ENCODE peak calls at places on chromosomes 16 and 17, in four cellular contexts. One of them, this sample, is unnamed.
A peak's percentile ranks its signal among the peaks of the same experiment; 100 is the strongest.

GRCh38 chr17:58364270-58364942 is 12.4 kb upstream of the SUPT4H1 start:
- DNase-seq in foreskin fibroblast: no peak
- DNase-seq in fibroblast of the aortic adventitia: peak; percentile 2
- DNase-seq in colonic mucosa: peak; percentile 78
- DNase-seq in this sample: no peak

GRCh38 chr17:18042969-18043368 is 3.8 kb downstream of the GID4 start:
- DNase-seq in foreskin fibroblast: no peak
- DNase-seq in colonic mucosa: no peak
- DNase-seq in fibroblast of the aortic adventitia: no peak
- DNase-seq in this sample: no peak

GRCh38 chr16:4679854-4680636 is 13.3 kb upstream of the NUDT16L1 start:
- DNase-seq in foreskin fibroblast: no peak
- DNase-seq in colonic mucosa: peak; percentile 81
- DNase-seq in fibroblast of the aortic adventitia: peak; percentile 92
- DNase-seq in this sample: peak; percentile 23

GRCh38 chr17:65092262-65092661 is 35.7 kb upstream of the GNA13 start:
- DNase-seq in fibroblast of the aortic adventitia: peak; percentile 73
- DNase-seq in foreskin fibroblast: peak; percentile 49
- DNase-seq in colonic mucosa: no peak
- DNase-seq in this sample: no peak

GRCh38 chr17:81700353-81701287 is 2.5 kb upstream of the MRPL12 start:
- DNase-seq in fibroblast of the aortic adventitia: no peak
- DNase-seq in colonic mucosa: no peak
- DNase-seq in foreskin fibroblast: no peak
- DNase-seq in this sample: no peak

GRCh38 chr17:15233022-15233805 is 31.9 kb downstream of the PMP22 start:
- DNase-seq in foreskin fibroblast: peak; percentile 71
- DNase-seq in fibroblast of the aortic adventitia: peak; percentile 50
- DNase-seq in colonic mucosa: no peak
- DNase-seq in this sample: peak; percentile 48

GRCh38 chr17:50957600-50958575 is 91.7 kb upstream of the TOB1 start:
- DNase-seq in colonic mucosa: no peak
- DNase-seq in foreskin fibroblast: no peak
- DNase-seq in fibroblast of the aortic adventitia: no peak
- DNase-seq in this sample: no peak

GRCh38 chr17:65103896-65104295 is 33.3 kb upstream of the RGS9 start:
- DNase-seq in fibroblast of the aortic adventitia: no peak
- DNase-seq in foreskin fibroblast: no peak
- DNase-seq in colonic mucosa: no peak
- DNase-seq in this sample: no peak

GRCh38 chr17:15409721-15410247 is 57.6 kb downstream of the CDRT4 start:
- DNase-seq in foreskin fibroblast: peak; percentile 88
- DNase-seq in colonic mucosa: no peak
- DNase-seq in fibroblast of the aortic adventitia: peak; percentile 98
- DNase-seq in this sample: peak; percentile 96

GRCh38 chr16:68448360-68448970 is at the start of gene SMPD3:
- DNase-seq in fibroblast of the aortic adventitia: peak; percentile 94
- DNase-seq in foreskin fibroblast: peak; percentile 98
- DNase-seq in colonic mucosa: peak; percentile 97
- DNase-seq in this sample: peak; percentile 99

GRCh38 chr17:64095144-64095882 is 34.6 kb downstream of the ERN1 start:
- DNase-seq in colonic mucosa: peak; percentile 47
- DNase-seq in fibroblast of the aortic adventitia: no peak
- DNase-seq in foreskin fibroblast: no peak
- DNase-seq in this sample: no peak

GRCh38 chr16:25575363-25575762 is 116.4 kb upstream of the HS3ST4 start:
- DNase-seq in colonic mucosa: no peak
- DNase-seq in fibroblast of the aortic adventitia: no peak
- DNase-seq in foreskin fibroblast: no peak
- DNase-seq in this sample: no peak

GRCh38 chr16:51343411-51343810 is 192.3 kb upstream of the SALL1 start:
- DNase-seq in colonic mucosa: no peak
- DNase-seq in fibroblast of the aortic adventitia: peak; percentile 61
- DNase-seq in foreskin fibroblast: peak; percentile 38
- DNase-seq in this sample: peak; percentile 3

GRCh38 chr17:27921077-27921476 is 27.9 kb upstream of the LYRM9 start:
- DNase-seq in fibroblast of the aortic adventitia: no peak
- DNase-seq in colonic mucosa: no peak
- DNase-seq in foreskin fibroblast: no peak
- DNase-seq in this sample: no peak

GRCh38 chr17:31561469-31562412 is 170.3 kb downstream of the RAB11FIP4 start:
- DNase-seq in foreskin fibroblast: no peak
- DNase-seq in fibroblast of the aortic adventitia: peak; percentile 63
- DNase-seq in colonic mucosa: peak; percentile 60
- DNase-seq in this sample: peak; percentile 52

GRCh38 chr16:21626659-21627277 is 25.6 kb downstream of the IGSF6 start:
- DNase-seq in fibroblast of the aortic adventitia: peak; percentile 84
- DNase-seq in colonic mucosa: no peak
- DNase-seq in foreskin fibroblast: peak; percentile 97
- DNase-seq in this sample: peak; percentile 79

GRCh38 chr16:11236441-11236840 is 19.6 kb downstream of the SOCS1 start:
- DNase-seq in colonic mucosa: no peak
- DNase-seq in fibroblast of the aortic adventitia: no peak
- DNase-seq in foreskin fibroblast: no peak
- DNase-seq in this sample: no peak

GRCh38 chr16:69513180-69513966 is 52.4 kb upstream of the NFAT5 start:
- DNase-seq in colonic mucosa: no peak
- DNase-seq in foreskin fibroblast: peak; percentile 15
- DNase-seq in fibroblast of the aortic adventitia: peak; percentile 58
- DNase-seq in this sample: no peak

GRCh38 chr16:87390641-87391323 is 1.4 kb upstream of the MAP1LC3B start:
- DNase-seq in fibroblast of the aortic adventitia: no peak
- DNase-seq in colonic mucosa: no peak
- DNase-seq in foreskin fibroblast: no peak
- DNase-seq in this sample: no peak

GRCh38 chr17:19718613-19719364 is 2.4 kb upstream of the SLC47A2 start:
- DNase-seq in colonic mucosa: peak; percentile 16
- DNase-seq in foreskin fibroblast: no peak
- DNase-seq in fibroblast of the aortic adventitia: no peak
- DNase-seq in this sample: no peak

GRCh38 chr17:65576939-65577338 is 15.5 kb upstream of the AXIN2 start:
- DNase-seq in colonic mucosa: peak; percentile 89
- DNase-seq in fibroblast of the aortic adventitia: no peak
- DNase-seq in foreskin fibroblast: no peak
- DNase-seq in this sample: no peak

GRCh38 chr16:11557811-11558210 is 28.9 kb downstream of the LITAF start:
- DNase-seq in fibroblast of the aortic adventitia: no peak
- DNase-seq in colonic mucosa: no peak
- DNase-seq in foreskin fibroblast: no peak
- DNase-seq in this sample: no peak

GRCh38 chr17:21129023-21129681 is 2.4 kb downstream of the DHRS7B start:
- DNase-seq in foreskin fibroblast: peak; percentile 47
- DNase-seq in fibroblast of the aortic adventitia: peak; percentile 81
- DNase-seq in colonic mucosa: no peak
- DNase-seq in this sample: peak; percentile 76

GRCh38 chr16:68179196-68179795 is 56.6 kb downstream of the ESRP2 start:
- DNase-seq in colonic mucosa: no peak
- DNase-seq in foreskin fibroblast: no peak
- DNase-seq in fibroblast of the aortic adventitia: peak; percentile 62
- DNase-seq in this sample: peak; percentile 37

GRCh38 chr17:68238488-68238887 is 9.4 kb upstream of the AMZ2 start:
- DNase-seq in foreskin fibroblast: no peak
- DNase-seq in colonic mucosa: no peak
- DNase-seq in fibroblast of the aortic adventitia: no peak
- DNase-seq in this sample: no peak

GRCh38 chr16:71467810-71468209 is 5.8 kb upstream of the ZNF23 start:
- DNase-seq in colonic mucosa: no peak
- DNase-seq in foreskin fibroblast: peak; percentile 16
- DNase-seq in fibroblast of the aortic adventitia: peak; percentile 33
- DNase-seq in this sample: peak; percentile 42

GRCh38 chr17:31425646-31426045 is 34.2 kb downstream of the RAB11FIP4 start:
- DNase-seq in colonic mucosa: no peak
- DNase-seq in fibroblast of the aortic adventitia: no peak
- DNase-seq in foreskin fibroblast: no peak
- DNase-seq in this sample: no peak

GRCh38 chr17:29179232-29180036 is 764 bp downstream of the MYO18A start:
- DNase-seq in fibroblast of the aortic adventitia: no peak
- DNase-seq in colonic mucosa: peak; percentile 95
- DNase-seq in foreskin fibroblast: no peak
- DNase-seq in this sample: no peak

GRCh38 chr17:58279016-58279671 is 1.6 kb downstream of the MPO start:
- DNase-seq in foreskin fibroblast: peak; percentile 16
- DNase-seq in colonic mucosa: no peak
- DNase-seq in fibroblast of the aortic adventitia: peak; percentile 10
- DNase-seq in this sample: peak; percentile 23

GRCh38 chr17:7405413-7405881 is 1.6 kb upstream of the TMEM256 start:
- DNase-seq in foreskin fibroblast: no peak
- DNase-seq in fibroblast of the aortic adventitia: peak; percentile 9
- DNase-seq in colonic mucosa: no peak
- DNase-seq in this sample: no peak

GRCh38 chr17:57144567-57144966 is 59.5 kb downstream of the AKAP1 start:
- DNase-seq in foreskin fibroblast: no peak
- DNase-seq in colonic mucosa: no peak
- DNase-seq in fibroblast of the aortic adventitia: no peak
- DNase-seq in this sample: no peak

GRCh38 chr17:62625870-62626200 is 1.6 kb upstream of the MRC2 start:
- DNase-seq in fibroblast of the aortic adventitia: no peak
- DNase-seq in foreskin fibroblast: no peak
- DNase-seq in colonic mucosa: peak; percentile 26
- DNase-seq in this sample: no peak

GRCh38 chr16:73196670-73197069 is 148.7 kb upstream of the ZFHX3 start:
- DNase-seq in fibroblast of the aortic adventitia: peak; percentile 77
- DNase-seq in colonic mucosa: peak; percentile 80
- DNase-seq in foreskin fibroblast: no peak
- DNase-seq in this sample: peak; percentile 82

GRCh38 chr16:66544358-66544757 is 5.6 kb downstream of the TK2 start:
- DNase-seq in fibroblast of the aortic adventitia: no peak
- DNase-seq in colonic mucosa: no peak
- DNase-seq in foreskin fibroblast: no peak
- DNase-seq in this sample: no peak

DNA sequence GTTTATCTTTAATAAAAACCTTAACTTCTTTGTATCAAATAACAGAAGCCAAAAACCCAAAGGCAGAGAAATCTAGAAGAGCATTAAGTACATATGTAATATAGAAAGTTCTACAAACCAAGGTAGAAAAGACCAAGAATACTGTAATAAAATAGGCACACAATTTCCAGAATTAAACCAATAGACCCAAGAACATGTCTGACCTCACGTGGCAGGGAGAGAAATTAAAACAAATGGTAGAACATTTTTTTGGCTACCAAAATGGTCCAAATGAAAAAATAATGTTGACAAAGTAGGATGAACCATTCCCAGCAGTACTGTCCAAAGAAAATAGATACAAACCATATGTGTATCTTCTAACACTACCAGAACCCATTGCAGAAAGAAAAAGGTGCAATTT is 183.5 kb downstream of the CPPED1 start:
- DNase-seq in foreskin fibroblast: no peak
- DNase-seq in colonic mucosa: no peak
- DNase-seq in fibroblast of the aortic adventitia: no peak
- DNase-seq in this sample: no peak
- TF ChIP-seq CTCF in foreskin fibroblast: no peak
- TF ChIP-seq CTCF in colonic mucosa: no peak
- TF ChIP-seq CTCF in fibroblast of the aortic adventitia: no peak
- TF ChIP-seq CTCF in this sample: no peak

GRCh38 chr16:54244061-54244886 is 42.3 kb downstream of the IRX3 start:
- DNase-seq in foreskin fibroblast: no peak
- DNase-seq in colonic mucosa: no peak
- DNase-seq in fibroblast of the aortic adventitia: no peak
- DNase-seq in this sample: no peak
- TF ChIP-seq CTCF in foreskin fibroblast: no peak
- TF ChIP-seq CTCF in colonic mucosa: no peak
- TF ChIP-seq CTCF in fibroblast of the aortic adventitia: no peak
- TF ChIP-seq CTCF in this sample: no peak

DNA sequence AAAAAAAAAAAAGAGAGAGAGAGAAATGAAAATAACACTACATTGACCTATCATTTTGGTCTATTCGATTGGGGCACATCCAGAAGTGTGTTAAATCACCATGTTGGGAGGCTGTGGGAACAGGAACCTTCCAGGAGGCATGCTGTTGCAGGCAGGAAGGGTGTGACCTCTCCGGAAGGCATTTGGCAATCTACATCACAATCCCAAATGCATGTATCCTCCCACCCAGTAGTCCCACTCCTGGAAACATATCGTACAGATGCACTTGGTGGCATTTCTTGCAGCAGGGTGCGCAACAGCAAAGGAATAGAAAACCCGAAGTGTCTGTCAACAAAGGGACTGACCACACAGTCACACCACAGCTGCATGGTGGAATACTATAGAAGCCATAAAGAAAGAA is 7.9 kb downstream of the PLLP start:
- DNase-seq in foreskin fibroblast: no peak
- DNase-seq in fibroblast of the aortic adventitia: peak; percentile 35
- DNase-seq in colonic mucosa: no peak
- DNase-seq in this sample: peak; percentile 65
- TF ChIP-seq CTCF in foreskin fibroblast: no peak
- TF ChIP-seq CTCF in fibroblast of the aortic adventitia: no peak
- TF ChIP-seq CTCF in colonic mucosa: no peak
- TF ChIP-seq CTCF in this sample: no peak

DNA sequence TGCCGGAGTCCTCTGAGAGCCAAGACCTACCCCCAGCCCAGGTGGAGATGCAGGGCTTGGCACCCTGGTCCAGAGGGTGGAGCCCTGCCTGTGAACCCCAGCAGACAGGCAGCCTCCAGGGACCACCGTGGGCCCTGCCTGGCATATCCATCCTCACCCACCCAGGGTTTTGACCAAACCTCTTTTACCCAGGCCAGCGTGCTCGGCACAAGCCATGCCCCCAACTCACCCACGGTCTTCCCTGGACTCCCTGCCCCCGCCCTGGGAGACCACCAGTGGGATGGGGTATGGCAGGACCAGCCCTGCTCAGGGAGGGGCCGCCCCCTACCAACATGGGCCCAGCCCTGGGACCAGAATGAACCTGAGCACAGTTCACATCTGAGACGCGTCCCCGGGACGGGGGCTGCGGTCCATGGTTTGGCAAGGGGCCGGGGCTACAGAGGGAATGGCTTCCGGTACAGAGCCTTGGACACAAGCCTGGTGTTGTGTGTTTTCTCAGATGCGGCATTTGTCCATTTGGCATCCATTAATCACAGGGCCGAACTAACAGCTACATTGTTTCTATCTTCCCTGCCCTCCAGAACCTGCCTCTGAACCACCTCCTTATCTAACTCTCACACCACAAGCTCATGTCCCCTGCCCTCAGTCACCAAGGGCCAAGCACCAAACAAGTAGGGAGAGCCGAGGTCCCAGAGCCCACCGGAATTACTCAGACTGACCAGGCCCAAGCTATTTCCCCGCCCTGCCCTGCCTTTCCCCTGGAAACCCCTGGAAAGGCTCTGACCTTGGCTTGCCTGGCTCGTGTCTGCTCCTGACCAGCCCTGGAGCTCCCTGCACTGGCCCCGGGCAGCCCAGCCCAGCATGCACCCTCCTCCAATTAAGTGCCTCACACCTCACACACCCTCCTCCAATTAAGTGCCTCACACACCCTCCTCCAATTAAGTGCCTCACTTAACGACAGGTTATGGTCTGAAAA is 14.1 kb downstream of the HS3ST6 start:
- DNase-seq in fibroblast of the aortic adventitia: peak; percentile 26
- DNase-seq in colonic mucosa: no peak
- DNase-seq in foreskin fibroblast: no peak
- DNase-seq in this sample: peak; percentile 57
- TF ChIP-seq CTCF in fibroblast of the aortic adventitia: no peak
- TF ChIP-seq CTCF in colonic mucosa: no peak
- TF ChIP-seq CTCF in foreskin fibroblast: no peak
- TF ChIP-seq CTCF in this sample: no peak

This sample was measured in fibroblast of pulmonary artery.